ENCODE peak calls at places on chromosomes 12 and 14, in five cellular contexts. T is hippocampal formation, M is stomach, E is AML-193, L is colonic mucosa. F is an unnamed sample.

GRCh38 chr12:54051081-54051912 is 2.3 kb upstream of the HOXC4 start:
- DNase-seq in E (no peak), L (no peak), M (no peak), T (no peak), F (no peak)

GRCh38 chr12:26226629-26227375 is 31.4 kb downstream of the SSPN start:
- DNase-seq in T (peak), E (no peak), L (no peak), M (peak), F (peak)

GRCh38 chr14:70622111-70622712 is 19.5 kb upstream of the TTC9 start:
- DNase-seq in M (peak), L (peak), T (no peak), E (peak), F (peak)

GRCh38 chr12:98896938-98897337 is 251.8 kb downstream of the APAF1 start:
- DNase-seq in E (no peak), L (no peak), T (no peak), M (no peak), F (peak)

GRCh38 chr14:67268456-67269115 is 27.4 kb downstream of the PALS1 start:
- DNase-seq in M (no peak), E (no peak), T (peak), L (no peak), F (no peak)

GRCh38 chr14:29320261-29320660 is 553.7 kb downstream of the FOXG1 start:
- DNase-seq in T (no peak), L (no peak), M (no peak), E (no peak), F (no peak)

GRCh38 chr14:22837750-22838538 is 1.6 kb downstream of the MMP14 start:
- DNase-seq in T (no peak), M (no peak), E (no peak), L (peak), F (no peak)

GRCh38 chr12:76422154-76422877 is 74.1 kb upstream of the BBS10 start:
- DNase-seq in M (no peak), T (no peak), L (no peak), E (no peak), F (no peak)

GRCh38 chr12:103799504-103800251 is 41.4 kb downstream of the NT5DC3 start:
- DNase-seq in M (no peak), L (peak), E (peak), T (no peak), F (peak)

GRCh38 chr12:111322336-111323250 is 46.3 kb downstream of the PHETA1 start:
- DNase-seq in T (peak), L (no peak), M (no peak), E (no peak), F (no peak)

GRCh38 chr14:56002876-56003625 is 115.2 kb upstream of the PELI2 start:
- DNase-seq in E (no peak), L (no peak), M (no peak), T (no peak), F (no peak)

GRCh38 chr12:48061943-48062719 is 43.7 kb downstream of the SENP1 start:
- DNase-seq in L (no peak), M (no peak), E (no peak), T (no peak), F (no peak)

GRCh38 chr12:130160711-130161231 is 1.5 kb upstream of the FZD10 start:
- DNase-seq in E (no peak), L (no peak), T (no peak), M (no peak), F (no peak)

GRCh38 chr14:61147898-61148549 is 133.1 kb downstream of the TMEM30B start:
- DNase-seq in M (no peak), L (no peak), T (peak), E (no peak), F (no peak)

GRCh38 chr14:99601301-99601945 is 2.6 kb downstream of the CCDC85C start:
- DNase-seq in M (no peak), E (no peak), T (no peak), L (peak), F (no peak)

GRCh38 chr14:90632451-90632850 is 183.8 kb downstream of the TTC7B start:
- DNase-seq in M (no peak), T (no peak), E (no peak), L (no peak), F (no peak)

GRCh38 chr12:112097641-112098040 is 10.9 kb downstream of the NAA25 start:
- DNase-seq in E (no peak), M (no peak), T (no peak), L (no peak), F (no peak)

GRCh38 chr14:53152627-53152908 is 555 bp downstream of the DDHD1 start:
- DNase-seq in E (no peak), L (no peak), M (no peak), T (no peak), F (no peak)

GRCh38 chr12:49887536-49888401 is 15.9 kb downstream of the FAIM2 start:
- DNase-seq in E (no peak), T (no peak), L (peak), M (peak), F (no peak)

GRCh38 chr12:3035815-3036702 is 41.1 kb upstream of the TSPAN9 start:
- DNase-seq in L (no peak), T (peak), M (no peak), E (peak), F (no peak)

F was measured in KBM-7.